ENCODE peak calls at places on chromosome 22, in eight cellular contexts. U is stimulated activated CD4-positive, alpha-beta T cell treated with anti-CD3 and anti-CD28 coated beads, Interleukin-4, amount 100 ng/mL, for 48 hours; M is ascending aorta; K is stimulated activated CD8-positive, alpha-beta memory T cell treated with anti-CD3 and anti-CD28 coated beads, Interleukin-15, amount 100 ng/mL, for 4 hours; E is 8988T; X is psoas muscle; D is retina; C is T-helper 2 cell. R is an unnamed sample.

GRCh38 chr22:19040581-19041402 is 81.4 kb downstream of the DGCR2 start:
- DNase-seq in U (no peak), K (no peak), E (no peak), M (peak), X (no peak), C (no peak), D (no peak), R (no peak)

GRCh38 chr22:36391648-36392047 is 3.9 kb upstream of the MYH9 start:
- DNase-seq in M (no peak), U (no peak), K (no peak), C (no peak), D (no peak), X (no peak), E (no peak), R (no peak)

GRCh38 chr22:19828035-19828401 is 26.7 kb downstream of the GNB1L start:
- DNase-seq in E (no peak), M (no peak), D (no peak), K (no peak), X (no peak), C (no peak), U (no peak), R (no peak)

GRCh38 chr22:21936151-21936778 is 16.4 kb downstream of the PPM1F start:
- DNase-seq in C (no peak), K (no peak), X (peak), E (no peak), D (no peak), U (no peak), M (no peak), R (no peak)

GRCh38 chr22:46528121-46528610 is 9.3 kb downstream of the CELSR1 start:
- DNase-seq in D (no peak), K (no peak), E (peak), C (no peak), M (no peak), U (no peak), X (no peak), R (no peak)

GRCh38 chr22:47781024-47781423 is 1018.6 kb downstream of the TBC1D22A start:
- DNase-seq in K (no peak), M (no peak), C (no peak), X (no peak), U (no peak), D (no peak), E (no peak), R (no peak)

GRCh38 chr22:32542332-32543019 is 67.9 kb downstream of the FBXO7 start:
- DNase-seq in E (no peak), C (no peak), K (no peak), M (no peak), X (peak), D (no peak), U (no peak), R (no peak)

GRCh38 chr22:32308191-32308590 is 49.5 kb upstream of the RFPL3 start:
- DNase-seq in X (no peak), K (no peak), E (no peak), U (no peak), M (no peak), D (no peak), C (no peak), R (no peak)

GRCh38 chr22:37187891-37188761 is at the start of gene C1QTNF6:
- DNase-seq in K (no peak), E (no peak), U (no peak), C (no peak), X (peak), D (peak), M (no peak), R (no peak)

GRCh38 chr22:46087816-46088277 is 62.5 kb upstream of the PPARA start:
- DNase-seq in M (peak), E (no peak), U (no peak), C (no peak), D (peak), X (peak), K (no peak), R (no peak)

GRCh38 chr22:50250555-50251471 is at the start of gene HDAC10:
- DNase-seq in E (peak), D (peak), C (peak), K (peak), U (peak), X (peak), M (peak), R (no peak)

GRCh38 chr22:39360674-39361413 is 11.1 kb downstream of the SYNGR1 start:
- DNase-seq in E (no peak), D (no peak), C (no peak), X (no peak), M (no peak), K (no peak), U (no peak), R (no peak)

GRCh38 chr22:45960477-45961386 is 16.2 kb downstream of the WNT7B start:
- DNase-seq in K (no peak), M (no peak), E (no peak), C (no peak), D (no peak), U (no peak), X (no peak), R (no peak)

GRCh38 chr22:17903564-17904295 is 120.6 kb downstream of the MICAL3 start:
- DNase-seq in E (no peak), C (no peak), M (no peak), D (peak), X (no peak), K (no peak), U (no peak), R (no peak)

GRCh38 chr22:42473484-42474193 is 41.4 kb upstream of the NFAM1 start:
- DNase-seq in K (no peak), D (peak), E (no peak), U (no peak), X (no peak), M (no peak), C (peak), R (no peak)

GRCh38 chr22:48595511-48595905 is 1232.2 kb downstream of the BRD1 start:
- DNase-seq in U (no peak), K (no peak), C (no peak), D (no peak), E (no peak), M (no peak), X (no peak), R (no peak)

GRCh38 chr22:43996170-43996980 is 27.7 kb upstream of the PARVB start:
- DNase-seq in U (peak), X (peak), M (peak), K (peak), D (peak), E (no peak), C (peak), R (no peak)

GRCh38 chr22:21446827-21447690 is 20.1 kb upstream of the TMEM191C start:
- DNase-seq in M (peak), X (peak), E (no peak), C (no peak), U (no peak), K (no peak), D (no peak), R (no peak)

GRCh38 chr22:25876871-25877270 is 134.9 kb downstream of the MYO18B start:
- DNase-seq in K (no peak), X (no peak), M (no peak), E (no peak), D (no peak), C (no peak), U (no peak), R (no peak)

R was measured in cortex of kidney.